ENCODE peak calls at places on chromosomes 13 and 19, in four cellular contexts. One of them, this sample, is unnamed.

GRCh38 chr19:4547303-4548237 is 7.7 kb upstream of the LRG1 start:
- DNase-seq in left lung: no peak
- DNase-seq in foreskin fibroblast: no peak
- DNase-seq in colonic mucosa: peak; percentile 88
- DNase-seq in this sample: no peak

GRCh38 chr13:49627831-49628652 is at the start of gene ARL11:
- DNase-seq in left lung: peak; percentile 94
- DNase-seq in foreskin fibroblast: no peak
- DNase-seq in colonic mucosa: peak; percentile 79
- DNase-seq in this sample: peak; percentile 94

GRCh38 chr13:110463876-110464510 is 97.5 kb downstream of the RAB20 start:
- DNase-seq in colonic mucosa: no peak
- DNase-seq in foreskin fibroblast: no peak
- DNase-seq in left lung: no peak
- DNase-seq in this sample: peak; percentile 27

GRCh38 chr19:13102666-13103584 is at the start of gene LYL1:
- DNase-seq in colonic mucosa: peak; percentile 75
- DNase-seq in foreskin fibroblast: no peak
- DNase-seq in left lung: peak; percentile 96
- DNase-seq in this sample: peak; percentile 84

GRCh38 chr19:3398114-3398899 is 31.9 kb downstream of the NFIC start:
- DNase-seq in left lung: peak; percentile 85
- DNase-seq in colonic mucosa: peak; percentile 62
- DNase-seq in foreskin fibroblast: no peak
- DNase-seq in this sample: peak; percentile 66

GRCh38 chr13:111967572-111968201 is 99.3 kb upstream of the SOX1 start:
- DNase-seq in left lung: no peak
- DNase-seq in foreskin fibroblast: no peak
- DNase-seq in colonic mucosa: no peak
- DNase-seq in this sample: no peak

GRCh38 chr13:70249332-70250064 is 141.2 kb upstream of the KLHL1 start:
- DNase-seq in left lung: no peak
- DNase-seq in foreskin fibroblast: no peak
- DNase-seq in colonic mucosa: no peak
- DNase-seq in this sample: no peak

GRCh38 chr19:50992666-50993035 is 8.8 kb downstream of the KLK8 start:
- DNase-seq in colonic mucosa: no peak
- DNase-seq in left lung: no peak
- DNase-seq in foreskin fibroblast: no peak
- DNase-seq in this sample: no peak

GRCh38 chr13:66040506-66040905 is 1189.6 kb downstream of the PCDH9 start:
- DNase-seq in colonic mucosa: no peak
- DNase-seq in foreskin fibroblast: no peak
- DNase-seq in left lung: no peak
- DNase-seq in this sample: no peak

GRCh38 chr13:107075576-107075975 is 507.6 kb upstream of the ARGLU1 start:
- DNase-seq in foreskin fibroblast: no peak
- DNase-seq in colonic mucosa: no peak
- DNase-seq in left lung: no peak
- DNase-seq in this sample: no peak

GRCh38 chr13:26019881-26020535 is 31.8 kb downstream of the SHISA2 start:
- DNase-seq in left lung: no peak
- DNase-seq in foreskin fibroblast: peak; percentile 12
- DNase-seq in colonic mucosa: no peak
- DNase-seq in this sample: no peak

GRCh38 chr19:6076675-6077463 is 33.4 kb downstream of the RFX2 start:
- DNase-seq in foreskin fibroblast: peak; percentile 79
- DNase-seq in left lung: no peak
- DNase-seq in colonic mucosa: no peak
- DNase-seq in this sample: no peak

GRCh38 chr13:74168263-74168675 is 34.1 kb upstream of the KLF12 start:
- DNase-seq in foreskin fibroblast: no peak
- DNase-seq in colonic mucosa: no peak
- DNase-seq in left lung: no peak
- DNase-seq in this sample: peak; percentile 58

GRCh38 chr13:74465279-74465678 is 331.1 kb upstream of the KLF12 start:
- DNase-seq in foreskin fibroblast: no peak
- DNase-seq in left lung: no peak
- DNase-seq in colonic mucosa: no peak
- DNase-seq in this sample: no peak

GRCh38 chr13:114149774-114150740 is 17.6 kb upstream of the RASA3 start:
- DNase-seq in colonic mucosa: no peak
- DNase-seq in foreskin fibroblast: no peak
- DNase-seq in left lung: no peak
- DNase-seq in this sample: peak; percentile 39

GRCh38 chr13:114152285-114152645 is 19.8 kb upstream of the RASA3 start:
- DNase-seq in left lung: no peak
- DNase-seq in foreskin fibroblast: no peak
- DNase-seq in colonic mucosa: no peak
- DNase-seq in this sample: no peak

GRCh38 chr13:114152831-114153371 is 20.5 kb upstream of the RASA3 start:
- DNase-seq in foreskin fibroblast: peak; percentile 73
- DNase-seq in colonic mucosa: no peak
- DNase-seq in left lung: peak; percentile 68
- DNase-seq in this sample: no peak

GRCh38 chr13:114151031-114151430 is 18.6 kb upstream of the RASA3 start:
- DNase-seq in colonic mucosa: no peak
- DNase-seq in foreskin fibroblast: no peak
- DNase-seq in left lung: no peak
- DNase-seq in this sample: no peak

GRCh38 chr13:114151565-114152284 is 19.3 kb upstream of the RASA3 start:
- DNase-seq in colonic mucosa: peak; percentile 93
- DNase-seq in foreskin fibroblast: no peak
- DNase-seq in left lung: peak; percentile 80
- DNase-seq in this sample: peak; percentile 21
- TF ChIP-seq CTCF in colonic mucosa: no peak
- TF ChIP-seq CTCF in foreskin fibroblast: no peak
- TF ChIP-seq CTCF in left lung: no peak
- TF ChIP-seq CTCF in this sample: peak; percentile 43

GRCh38 chr13:41144576-41144975 is 12.0 kb upstream of the KBTBD6 start:
- DNase-seq in left lung: no peak
- DNase-seq in foreskin fibroblast: no peak
- DNase-seq in colonic mucosa: no peak
- DNase-seq in this sample: no peak

GRCh38 chr13:41150058-41150457 is 17.5 kb upstream of the KBTBD6 start:
- DNase-seq in foreskin fibroblast: no peak
- DNase-seq in left lung: no peak
- DNase-seq in colonic mucosa: no peak
- DNase-seq in this sample: no peak

GRCh38 chr13:41145136-41145908 is 12.7 kb upstream of the KBTBD6 start:
- DNase-seq in foreskin fibroblast: peak; percentile 26
- DNase-seq in left lung: no peak
- DNase-seq in colonic mucosa: no peak
- DNase-seq in this sample: no peak

GRCh38 chr13:41152005-41152404 is 19.4 kb upstream of the KBTBD6 start:
- DNase-seq in foreskin fibroblast: no peak
- DNase-seq in colonic mucosa: no peak
- DNase-seq in left lung: no peak
- DNase-seq in this sample: no peak

GRCh38 chr13:41148421-41149283 is 16.1 kb upstream of the KBTBD6 start:
- DNase-seq in foreskin fibroblast: no peak
- DNase-seq in left lung: no peak
- DNase-seq in colonic mucosa: no peak
- DNase-seq in this sample: no peak
- H3K4me3 ChIP-seq in foreskin fibroblast: no peak overlapping the region
- H3K4me3 ChIP-seq in left lung: no peak overlapping the region
- H3K4me3 ChIP-seq in colonic mucosa: no peak overlapping the region
- H3K4me3 ChIP-seq in this sample: no peak overlapping the region

GRCh38 chr13:46160474-46161066 is 21.4 kb downstream of the LCP1 start:
- DNase-seq in colonic mucosa: no peak
- DNase-seq in foreskin fibroblast: peak; percentile 30
- DNase-seq in left lung: no peak
- DNase-seq in this sample: peak; percentile 54
- TF ChIP-seq CTCF in colonic mucosa: peak; percentile 68
- TF ChIP-seq CTCF in foreskin fibroblast: peak; percentile 76
- TF ChIP-seq CTCF in left lung: peak; percentile 55
- TF ChIP-seq CTCF in this sample: peak; percentile 73

GRCh38 chr13:38980628-38981078 is 10.0 kb downstream of the STOML3 start:
- DNase-seq in colonic mucosa: no peak
- DNase-seq in left lung: no peak
- DNase-seq in foreskin fibroblast: no peak
- DNase-seq in this sample: no peak
- H3K4me3 ChIP-seq in colonic mucosa: no peak overlapping the region
- H3K4me3 ChIP-seq in left lung: no peak overlapping the region
- H3K4me3 ChIP-seq in foreskin fibroblast: no peak overlapping the region
- H3K4me3 ChIP-seq in this sample: no peak overlapping the region

DNA sequence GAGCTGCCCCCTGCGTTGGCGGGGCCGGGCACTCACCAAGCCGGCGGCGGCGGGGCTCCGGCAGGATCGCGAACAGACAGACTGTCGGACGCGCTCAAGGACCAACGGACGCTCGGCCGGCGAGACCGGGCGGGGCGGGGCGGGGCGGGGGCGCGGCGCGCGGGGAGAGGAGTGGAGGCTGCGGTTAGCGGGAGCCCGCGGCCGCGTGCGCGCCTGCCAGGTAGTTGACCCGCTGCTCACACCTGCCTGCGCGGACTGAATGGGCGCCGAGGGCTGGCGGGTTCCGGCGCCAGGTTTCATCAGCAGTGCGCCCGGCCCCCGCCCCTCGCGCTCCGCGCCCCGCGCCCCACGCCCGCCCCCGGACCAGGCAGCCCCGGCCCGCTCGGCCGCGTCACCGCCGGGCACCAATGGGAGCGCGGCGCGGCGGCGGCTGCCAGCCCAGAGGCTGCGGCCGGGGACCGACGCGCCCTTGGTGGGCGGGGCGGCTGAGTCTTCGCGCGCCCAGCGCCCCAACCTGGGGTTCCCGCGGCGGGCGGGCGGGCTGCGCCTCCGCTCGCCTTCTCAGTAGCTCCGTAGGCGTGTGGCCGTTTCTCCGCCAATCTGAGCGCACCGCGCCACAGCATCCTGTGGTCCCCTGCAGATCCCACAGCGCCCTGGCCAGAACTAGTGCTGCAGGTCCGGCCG is at the start of gene SLC7A1:
- DNase-seq in colonic mucosa: peak; percentile 77
- DNase-seq in foreskin fibroblast: peak; percentile 88
- DNase-seq in left lung: peak; percentile 94
- DNase-seq in this sample: peak; percentile 90
- TF ChIP-seq CTCF in colonic mucosa: no peak
- TF ChIP-seq CTCF in foreskin fibroblast: no peak
- TF ChIP-seq CTCF in left lung: no peak
- TF ChIP-seq CTCF in this sample: peak; percentile 5

GRCh38 chr19:55487884-55488687 is at the start of gene SSC5D:
- DNase-seq in foreskin fibroblast: no peak
- DNase-seq in left lung: peak; percentile 67
- DNase-seq in colonic mucosa: no peak
- DNase-seq in this sample: no peak
- H3K4me3 ChIP-seq in foreskin fibroblast: peak within 1 kb of the TSS; percentile 21
- H3K4me3 ChIP-seq in left lung: no peak within 1 kb of the TSS
- H3K4me3 ChIP-seq in colonic mucosa: no peak within 1 kb of the TSS
- H3K4me3 ChIP-seq in this sample: no peak within 1 kb of the TSS

GRCh38 chr13:43021926-43022670 is 1.3 kb upstream of the DNAJC15 start:
- DNase-seq in left lung: no peak
- DNase-seq in foreskin fibroblast: no peak
- DNase-seq in colonic mucosa: no peak
- DNase-seq in this sample: no peak

GRCh38 chr13:43026262-43026661 is 2.9 kb downstream of the DNAJC15 start:
- DNase-seq in left lung: no peak
- DNase-seq in colonic mucosa: no peak
- DNase-seq in foreskin fibroblast: no peak
- DNase-seq in this sample: no peak

GRCh38 chr13:43019811-43020210 is 3.6 kb upstream of the DNAJC15 start:
- DNase-seq in foreskin fibroblast: no peak
- DNase-seq in left lung: no peak
- DNase-seq in colonic mucosa: no peak
- DNase-seq in this sample: no peak

GRCh38 chr13:43020794-43021193 is 2.6 kb upstream of the DNAJC15 start:
- DNase-seq in left lung: no peak
- DNase-seq in foreskin fibroblast: no peak
- DNase-seq in colonic mucosa: no peak
- DNase-seq in this sample: no peak

DNA sequence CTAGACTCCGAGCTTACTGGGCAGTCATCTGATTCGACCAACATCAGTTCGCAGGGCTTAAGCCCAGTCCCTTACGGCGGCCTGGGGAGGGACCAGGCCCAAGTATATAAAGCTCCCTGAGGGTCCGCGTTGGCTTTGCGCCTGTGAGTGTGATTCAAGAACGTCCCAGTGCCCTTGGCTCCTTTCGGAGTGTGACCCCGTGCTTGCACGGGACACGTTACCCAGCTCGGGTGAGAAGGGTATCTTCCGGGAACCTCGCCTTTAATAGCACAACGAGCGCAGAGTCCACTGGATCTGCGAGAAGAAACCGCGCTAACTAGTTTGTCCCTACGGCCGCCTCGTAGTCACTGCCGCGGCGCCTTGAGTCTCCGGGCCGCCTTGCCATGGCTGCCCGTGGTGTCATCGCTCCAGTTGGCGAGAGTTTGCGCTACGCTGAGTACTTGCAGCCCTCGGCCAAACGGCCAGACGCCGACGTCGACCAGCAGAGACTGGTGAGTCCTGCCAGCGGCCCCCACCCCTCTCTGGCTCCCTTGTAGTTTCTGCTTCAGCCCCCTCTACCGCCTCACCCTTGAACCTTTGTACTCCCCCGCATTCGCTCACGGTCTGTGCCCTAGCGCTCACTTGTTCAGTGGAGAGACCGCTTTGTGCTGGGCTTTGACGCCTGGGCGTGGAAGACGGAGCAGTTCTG is at the start of gene DNAJC15:
- DNase-seq in left lung: peak; percentile 91
- DNase-seq in foreskin fibroblast: peak; percentile 83
- DNase-seq in colonic mucosa: peak; percentile 87
- DNase-seq in this sample: peak; percentile 79
- TF ChIP-seq CTCF in left lung: no peak
- TF ChIP-seq CTCF in foreskin fibroblast: no peak
- TF ChIP-seq CTCF in colonic mucosa: no peak
- TF ChIP-seq CTCF in this sample: peak; percentile 20